ENCODE peak calls at places on chromosomes 2 and 18, in ten cellular contexts. L is ACHN; K is SK-N-SH; N is skeletal muscle cell; M is left cardiac atrium; B is activated CD4-positive, alpha-beta T cell treated with anti-CD3 and anti-CD28 coated beads for 4 hours; R is omental fat pad; I is NB4; C is neural progenitor cell; W is M059J. H is an unnamed sample.
A peak's percentile ranks its signal among the peaks of the same experiment; 100 is the strongest.

GRCh38 chr18:54222922-54223567 is 1.4 kb downstream of the MBD2 start:
- DNase-seq in L (no peak), K (no peak), N (no peak), M (no peak), B (peak; percentile 44), R (no peak), I (peak; percentile 26), C (peak; percentile 16), W (no peak), H (peak; percentile 82)

GRCh38 chr2:47014564-47015051 is 99.0 kb upstream of the MCFD2 start:
- DNase-seq in L (no peak), K (no peak), N (no peak), M (no peak), B (no peak), R (no peak), I (no peak), C (no peak), W (no peak), H (no peak)

GRCh38 chr2:127672341-127673303 is 2.7 kb downstream of the LIMS2 start:
- DNase-seq in L (no peak), K (peak; percentile 18), N (no peak), M (no peak), B (no peak), R (no peak), I (no peak), C (no peak), W (no peak), H (no peak)

GRCh38 chr2:30282721-30283120 is 51.4 kb downstream of the LBH start:
- DNase-seq in L (no peak), K (no peak), N (no peak), M (no peak), B (no peak), R (no peak), I (no peak), C (no peak), W (no peak), H (no peak)

GRCh38 chr2:219569041-219569440 is 2.3 kb downstream of the OBSL1 start:
- DNase-seq in L (no peak), K (no peak), N (no peak), M (no peak), B (no peak), R (no peak), I (no peak), C (no peak), W (peak; percentile 82), H (no peak)

GRCh38 chr18:79327199-79327545 is 68.6 kb upstream of the NFATC1 start:
- DNase-seq in L (no peak), K (no peak), N (no peak), M (no peak), B (no peak), R (no peak), I (no peak), C (no peak), W (no peak), H (no peak)

GRCh38 chr2:113216891-113217454 is 43.2 kb downstream of the PSD4 start:
- DNase-seq in L (no peak), K (no peak), N (no peak), M (no peak), B (no peak), R (no peak), I (no peak), C (no peak), W (peak; percentile 65), H (no peak)

GRCh38 chr18:79513381-79514081 is 117.8 kb downstream of the NFATC1 start:
- DNase-seq in L (no peak), K (no peak), N (no peak), M (no peak), B (peak; percentile 1), R (no peak), I (peak; percentile 21), C (no peak), W (no peak), H (no peak)

GRCh38 chr18:13280066-13280795 is 61.7 kb downstream of the LDLRAD4 start:
- DNase-seq in L (no peak), K (no peak), N (no peak), M (no peak), B (no peak), R (no peak), I (no peak), C (peak; percentile 89), W (peak; percentile 34), H (no peak)

GRCh38 chr2:231554748-231555545 is 24.7 kb upstream of the NMUR1 start:
- DNase-seq in L (no peak), K (no peak), N (peak; percentile 8), M (peak; percentile 65), B (no peak), R (peak; percentile 34), I (peak; percentile 87), C (no peak), W (peak; percentile 15), H (no peak)